ENCODE peak calls at places on chromosome 14, in ten cellular contexts. One of them, this sample, is unnamed. For H3K27me3, the result is how much of the 10 kb centered on the place peaks cover.

GRCh38 chr14:65639216-65639615 is 226.7 kb downstream of the FUT8 start:
- DNase-seq in GM12878: no peak
- DNase-seq in lower lobe of right lung: no peak
- DNase-seq in left lung: no peak
- DNase-seq in HCT116: no peak
- DNase-seq in sigmoid colon: no peak
- DNase-seq in IMR-90: peak
- DNase-seq in ascending aorta: no peak
- DNase-seq in tibial nerve: no peak
- DNase-seq in neural progenitor cell: no peak
- DNase-seq in this sample: no peak

GRCh38 chr14:102985665-102986064 is 63.2 kb downstream of the AMN start:
- DNase-seq in GM12878: peak
- DNase-seq in lower lobe of right lung: no peak
- DNase-seq in left lung: no peak
- DNase-seq in HCT116: no peak
- DNase-seq in sigmoid colon: no peak
- DNase-seq in IMR-90: no peak
- DNase-seq in ascending aorta: no peak
- DNase-seq in tibial nerve: no peak
- DNase-seq in neural progenitor cell: no peak
- DNase-seq in this sample: no peak

GRCh38 chr14:96297000-96297399 is 41.0 kb downstream of the BDKRB1 start:
- DNase-seq in GM12878: no peak
- DNase-seq in lower lobe of right lung: no peak
- DNase-seq in left lung: no peak
- DNase-seq in HCT116: no peak
- DNase-seq in sigmoid colon: no peak
- DNase-seq in IMR-90: peak
- DNase-seq in ascending aorta: no peak
- DNase-seq in tibial nerve: no peak
- DNase-seq in neural progenitor cell: no peak
- DNase-seq in this sample: no peak

GRCh38 chr14:90408713-90409112 is 11.9 kb downstream of the CALM1 start:
- DNase-seq in GM12878: no peak
- DNase-seq in lower lobe of right lung: no peak
- DNase-seq in left lung: no peak
- DNase-seq in HCT116: no peak
- DNase-seq in sigmoid colon: no peak
- DNase-seq in IMR-90: peak
- DNase-seq in ascending aorta: no peak
- DNase-seq in tibial nerve: no peak
- DNase-seq in neural progenitor cell: no peak
- DNase-seq in this sample: no peak

GRCh38 chr14:77760381-77761204 is at the start of gene SNW1:
- DNase-seq in GM12878: no peak
- DNase-seq in lower lobe of right lung: peak
- DNase-seq in left lung: peak
- DNase-seq in HCT116: peak
- DNase-seq in sigmoid colon: peak
- DNase-seq in IMR-90: peak
- DNase-seq in ascending aorta: peak
- DNase-seq in tibial nerve: peak
- DNase-seq in neural progenitor cell: peak
- DNase-seq in this sample: peak

GRCh38 chr14:20383032-20383431 is 30.3 kb downstream of the TEP1 start:
- DNase-seq in GM12878: no peak
- DNase-seq in lower lobe of right lung: no peak
- DNase-seq in left lung: no peak
- DNase-seq in HCT116: no peak
- DNase-seq in sigmoid colon: peak
- DNase-seq in IMR-90: no peak
- DNase-seq in ascending aorta: no peak
- DNase-seq in tibial nerve: no peak
- DNase-seq in neural progenitor cell: no peak
- DNase-seq in this sample: no peak

GRCh38 chr14:105094193-105094907 is 29.1 kb upstream of the GPR132 start:
- DNase-seq in GM12878: no peak
- DNase-seq in lower lobe of right lung: peak
- DNase-seq in left lung: peak
- DNase-seq in HCT116: no peak
- DNase-seq in sigmoid colon: no peak
- DNase-seq in IMR-90: no peak
- DNase-seq in ascending aorta: no peak
- DNase-seq in tibial nerve: no peak
- DNase-seq in neural progenitor cell: no peak
- DNase-seq in this sample: no peak

GRCh38 chr14:64762044-64763034 is 58.1 kb downstream of the PLEKHG3 start:
- DNase-seq in GM12878: no peak
- DNase-seq in lower lobe of right lung: peak
- DNase-seq in left lung: no peak
- DNase-seq in HCT116: peak
- DNase-seq in sigmoid colon: peak
- DNase-seq in IMR-90: peak
- DNase-seq in ascending aorta: no peak
- DNase-seq in tibial nerve: peak
- DNase-seq in neural progenitor cell: peak
- DNase-seq in this sample: peak

GRCh38 chr14:51846631-51847488 is 13.6 kb upstream of the GNG2 start:
- DNase-seq in GM12878: peak
- DNase-seq in lower lobe of right lung: peak
- DNase-seq in left lung: peak
- DNase-seq in HCT116: no peak
- DNase-seq in sigmoid colon: peak
- DNase-seq in IMR-90: peak
- DNase-seq in ascending aorta: peak
- DNase-seq in tibial nerve: no peak
- DNase-seq in neural progenitor cell: peak
- DNase-seq in this sample: peak

GRCh38 chr14:72173038-72173720 is 240.9 kb downstream of the RGS6 start:
- DNase-seq in GM12878: no peak
- DNase-seq in lower lobe of right lung: no peak
- DNase-seq in left lung: no peak
- DNase-seq in HCT116: no peak
- DNase-seq in sigmoid colon: no peak
- DNase-seq in IMR-90: no peak
- DNase-seq in ascending aorta: no peak
- DNase-seq in tibial nerve: no peak
- DNase-seq in neural progenitor cell: no peak
- DNase-seq in this sample: no peak

GRCh38 chr14:33934043-33934750 is 16.7 kb downstream of the EGLN3 start:
- DNase-seq in GM12878: no peak
- DNase-seq in lower lobe of right lung: no peak
- DNase-seq in left lung: no peak
- DNase-seq in HCT116: no peak
- DNase-seq in sigmoid colon: no peak
- DNase-seq in IMR-90: no peak
- DNase-seq in ascending aorta: no peak
- DNase-seq in tibial nerve: no peak
- DNase-seq in neural progenitor cell: no peak
- DNase-seq in this sample: no peak

DNA sequence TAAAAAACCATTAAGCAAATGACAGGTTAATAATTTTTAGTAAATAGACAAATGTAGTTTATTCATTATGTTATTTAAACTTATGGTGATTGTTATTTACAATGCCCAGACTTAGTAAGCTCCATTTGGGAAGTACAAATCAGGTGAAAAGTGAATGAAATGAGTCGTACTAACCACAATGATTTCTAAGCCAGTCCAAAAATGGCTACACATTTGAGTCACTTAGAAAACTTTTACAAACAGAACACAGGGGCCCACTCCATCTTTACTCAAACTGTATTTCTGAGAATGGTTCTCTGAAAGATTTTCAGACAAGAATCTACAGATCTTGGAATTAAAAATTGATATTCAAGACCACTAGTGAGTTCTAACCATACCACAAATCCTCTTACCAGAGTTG is 653.3 kb upstream of the MIS18BP1 start:
- DNase-seq in GM12878: peak
- DNase-seq in lower lobe of right lung: no peak
- DNase-seq in left lung: no peak
- DNase-seq in HCT116: no peak
- DNase-seq in sigmoid colon: no peak
- DNase-seq in IMR-90: no peak
- DNase-seq in ascending aorta: no peak
- DNase-seq in tibial nerve: no peak
- DNase-seq in neural progenitor cell: no peak
- DNase-seq in this sample: no peak
- TF ChIP-seq CTCF in GM12878: no peak
- TF ChIP-seq CTCF in lower lobe of right lung: no peak
- TF ChIP-seq CTCF in left lung: no peak
- TF ChIP-seq CTCF in HCT116: no peak
- TF ChIP-seq CTCF in sigmoid colon: no peak
- TF ChIP-seq CTCF in IMR-90: no peak
- TF ChIP-seq CTCF in ascending aorta: no peak
- TF ChIP-seq CTCF in tibial nerve: no peak
- TF ChIP-seq CTCF in neural progenitor cell: no peak
- TF ChIP-seq CTCF in this sample: no peak

DNA sequence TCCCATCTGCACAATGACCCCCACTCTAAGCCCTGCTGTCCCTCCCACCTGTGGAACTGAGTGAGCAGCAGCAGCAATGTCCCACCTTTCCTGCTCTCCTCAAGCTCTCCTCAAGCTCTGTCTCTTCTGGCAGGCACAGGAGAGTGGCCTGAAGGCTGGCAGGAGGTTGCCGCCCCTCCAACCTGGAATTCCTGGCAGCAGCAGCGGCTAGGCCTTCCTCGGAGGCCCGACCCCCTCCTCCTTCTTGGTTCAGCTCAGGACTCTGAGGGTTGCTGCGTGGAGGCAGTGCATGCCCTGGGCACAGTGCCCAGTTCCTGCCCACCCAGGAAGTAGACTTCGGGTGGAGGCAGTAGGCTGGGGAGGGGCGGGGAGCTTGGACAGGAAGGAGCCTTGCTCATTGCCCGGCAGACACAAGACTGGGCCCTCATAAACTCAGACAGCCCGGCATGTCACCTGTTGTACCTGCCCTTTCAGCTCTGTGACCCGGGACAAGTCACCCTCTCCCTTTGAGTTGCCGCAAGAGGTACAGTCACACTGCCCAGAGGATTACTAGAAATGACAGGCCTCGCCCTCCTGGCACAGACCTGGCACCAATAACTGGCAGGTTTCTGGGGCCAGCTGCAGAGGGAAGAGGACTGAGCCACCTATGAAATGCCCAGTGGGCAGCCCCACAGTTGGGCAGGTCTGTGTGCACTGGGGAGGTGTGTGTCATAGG is 2.1 kb upstream of the SERPINA1 start:
- DNase-seq in GM12878: no peak
- DNase-seq in lower lobe of right lung: peak
- DNase-seq in left lung: peak
- DNase-seq in HCT116: no peak
- DNase-seq in sigmoid colon: peak
- DNase-seq in IMR-90: no peak
- DNase-seq in ascending aorta: no peak
- DNase-seq in tibial nerve: no peak
- DNase-seq in neural progenitor cell: no peak
- DNase-seq in this sample: no peak
- H3K27ac ChIP-seq in GM12878: no peak
- H3K27ac ChIP-seq in lower lobe of right lung: peak
- H3K27ac ChIP-seq in left lung: peak
- H3K27ac ChIP-seq in HCT116: no peak
- H3K27ac ChIP-seq in sigmoid colon: no peak
- H3K27ac ChIP-seq in IMR-90: no peak
- H3K27ac ChIP-seq in ascending aorta: no peak
- H3K27ac ChIP-seq in tibial nerve: peak
- H3K27ac ChIP-seq in neural progenitor cell: no peak
- H3K27ac ChIP-seq in this sample: no peak

GRCh38 chr14:89219056-89219455 is 198.0 kb downstream of the FOXN3 start:
- DNase-seq in GM12878: no peak
- DNase-seq in lower lobe of right lung: no peak
- DNase-seq in left lung: no peak
- DNase-seq in HCT116: no peak
- DNase-seq in sigmoid colon: no peak
- DNase-seq in IMR-90: no peak
- DNase-seq in ascending aorta: no peak
- DNase-seq in tibial nerve: no peak
- DNase-seq in neural progenitor cell: no peak
- DNase-seq in this sample: no peak

GRCh38 chr14:89215166-89215940 is 201.7 kb downstream of the FOXN3 start:
- DNase-seq in GM12878: no peak
- DNase-seq in lower lobe of right lung: no peak
- DNase-seq in left lung: no peak
- DNase-seq in HCT116: no peak
- DNase-seq in sigmoid colon: no peak
- DNase-seq in IMR-90: no peak
- DNase-seq in ascending aorta: no peak
- DNase-seq in tibial nerve: no peak
- DNase-seq in neural progenitor cell: no peak
- DNase-seq in this sample: no peak

GRCh38 chr14:89217876-89218275 is 199.2 kb downstream of the FOXN3 start:
- DNase-seq in GM12878: no peak
- DNase-seq in lower lobe of right lung: no peak
- DNase-seq in left lung: no peak
- DNase-seq in HCT116: no peak
- DNase-seq in sigmoid colon: no peak
- DNase-seq in IMR-90: no peak
- DNase-seq in ascending aorta: no peak
- DNase-seq in tibial nerve: no peak
- DNase-seq in neural progenitor cell: no peak
- DNase-seq in this sample: no peak

GRCh38 chr14:89225607-89226006 is 191.4 kb downstream of the FOXN3 start:
- DNase-seq in GM12878: no peak
- DNase-seq in lower lobe of right lung: no peak
- DNase-seq in left lung: no peak
- DNase-seq in HCT116: no peak
- DNase-seq in sigmoid colon: no peak
- DNase-seq in IMR-90: no peak
- DNase-seq in ascending aorta: no peak
- DNase-seq in tibial nerve: no peak
- DNase-seq in neural progenitor cell: no peak
- DNase-seq in this sample: no peak

DNA sequence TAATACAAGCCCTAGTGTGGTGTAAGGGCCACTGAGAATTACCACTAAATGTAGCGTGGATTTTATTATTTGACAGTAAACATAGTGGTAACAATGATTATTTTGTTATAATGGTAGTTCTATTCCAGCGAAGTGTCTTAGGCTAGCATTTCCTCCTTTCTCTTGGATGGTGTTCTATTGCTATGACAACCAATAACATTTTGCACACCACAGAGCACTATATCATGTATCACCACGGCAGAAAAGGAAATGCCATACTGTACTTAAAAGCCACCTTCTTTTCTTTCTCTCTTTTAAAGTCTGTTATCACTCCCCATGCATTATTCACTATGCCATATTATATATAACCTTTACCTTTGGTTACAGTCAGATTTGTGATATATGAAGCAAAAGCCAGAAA is 195.9 kb downstream of the FOXN3 start:
- DNase-seq in GM12878: no peak
- DNase-seq in lower lobe of right lung: no peak
- DNase-seq in left lung: no peak
- DNase-seq in HCT116: no peak
- DNase-seq in sigmoid colon: no peak
- DNase-seq in IMR-90: peak
- DNase-seq in ascending aorta: no peak
- DNase-seq in tibial nerve: no peak
- DNase-seq in neural progenitor cell: no peak
- DNase-seq in this sample: no peak
- H3K27me3 ChIP-seq in GM12878: under half
- H3K27me3 ChIP-seq in lower lobe of right lung: under half
- H3K27me3 ChIP-seq in left lung: under half
- H3K27me3 ChIP-seq in HCT116: under half
- H3K27me3 ChIP-seq in sigmoid colon: under half
- H3K27me3 ChIP-seq in IMR-90: under half
- H3K27me3 ChIP-seq in ascending aorta: under half
- H3K27me3 ChIP-seq in tibial nerve: under half
- H3K27me3 ChIP-seq in neural progenitor cell: under half
- H3K27me3 ChIP-seq in this sample: under half

GRCh38 chr14:68551045-68551683 is 241.7 kb downstream of the ZFP36L1 start:
- DNase-seq in GM12878: no peak
- DNase-seq in lower lobe of right lung: no peak
- DNase-seq in left lung: peak
- DNase-seq in HCT116: no peak
- DNase-seq in sigmoid colon: no peak
- DNase-seq in IMR-90: no peak
- DNase-seq in ascending aorta: no peak
- DNase-seq in tibial nerve: no peak
- DNase-seq in neural progenitor cell: no peak
- DNase-seq in this sample: no peak
- TF ChIP-seq CTCF in GM12878: no peak
- TF ChIP-seq CTCF in lower lobe of right lung: no peak
- TF ChIP-seq CTCF in left lung: no peak
- TF ChIP-seq CTCF in HCT116: no peak
- TF ChIP-seq CTCF in sigmoid colon: no peak
- TF ChIP-seq CTCF in IMR-90: no peak
- TF ChIP-seq CTCF in ascending aorta: no peak
- TF ChIP-seq CTCF in tibial nerve: no peak
- TF ChIP-seq CTCF in neural progenitor cell: no peak
- TF ChIP-seq CTCF in this sample: no peak

This sample was measured in CD4-positive, alpha-beta T cell.